ENCODE peak calls at places on chromosomes 16 and 17, in five cellular contexts. Y is RWPE1; A is hypothalamus; U is smooth muscle cell of the brain vasculature; N is activated naive CD4-positive, alpha-beta T cell treated with Interleukin-2 at 50 U/mL for 16 hours. T is an unnamed sample.

GRCh38 chr17:80850817-80851216 is 140.8 kb upstream of the CHMP6 start:
- DNase-seq in U (no peak), A (no peak), N (no peak), Y (no peak), T (no peak)

GRCh38 chr17:5509482-5509881 is 23.1 kb downstream of the MIS12 start:
- DNase-seq in N (no peak), A (no peak), Y (no peak), U (no peak), T (no peak)

GRCh38 chr16:31461921-31462804 is 2.9 kb downstream of the ARMC5 start:
- DNase-seq in N (no peak), A (no peak), U (no peak), Y (no peak), T (no peak)

GRCh38 chr17:2931901-2932300 is 131.5 kb downstream of the OR1D5 start:
- DNase-seq in U (no peak), A (no peak), N (no peak), Y (no peak), T (no peak)

GRCh38 chr16:84660973-84661372 is 12.7 kb downstream of the KLHL36 start:
- DNase-seq in N (no peak), A (no peak), Y (no peak), U (no peak), T (no peak)

GRCh38 chr16:4372578-4373355 is 1.1 kb downstream of the VASN start:
- DNase-seq in U (no peak), N (no peak), A (peak), Y (peak), T (no peak)

GRCh38 chr17:8163978-8164814 is 1.4 kb upstream of the VAMP2 start:
- DNase-seq in A (no peak), N (peak), Y (no peak), U (no peak), T (no peak)

GRCh38 chr17:81386646-81387234 is 8.5 kb upstream of the BAHCC1 start:
- DNase-seq in N (no peak), A (peak), Y (no peak), U (no peak), T (no peak)

GRCh38 chr16:28003021-28003865 is 60.3 kb downstream of the GSG1L start:
- DNase-seq in N (no peak), A (no peak), U (no peak), Y (no peak), T (no peak)

GRCh38 chr17:49518346-49519078 is 23.4 kb downstream of the NGFR start:
- DNase-seq in N (no peak), A (no peak), Y (no peak), U (no peak), T (no peak)

GRCh38 chr17:27381007-27381501 is 75.2 kb upstream of the KSR1 start:
- DNase-seq in Y (peak), U (no peak), N (peak), A (peak), T (no peak)

GRCh38 chr17:74433421-74434121 is 1.7 kb downstream of the GPRC5C start:
- DNase-seq in Y (no peak), U (no peak), N (no peak), A (no peak), T (no peak)

GRCh38 chr16:27169511-27170071 is 33.7 kb upstream of the KDM8 start:
- DNase-seq in U (peak), N (peak), A (no peak), Y (peak), T (no peak)

GRCh38 chr17:50853015-50853615 is 13.0 kb downstream of the TOB1 start:
- DNase-seq in Y (no peak), U (no peak), N (no peak), A (no peak), T (no peak)

GRCh38 chr16:15874745-15875314 is 13.6 kb downstream of the CEP20 start:
- DNase-seq in N (peak), A (peak), Y (peak), U (no peak), T (peak)

GRCh38 chr16:46496701-46497100 is 124.5 kb downstream of the SHCBP1 start:
- DNase-seq in U (no peak), N (no peak), A (no peak), Y (no peak), T (no peak)

GRCh38 chr16:86578056-86578455 is 293 bp upstream of the FOXL1 start:
- DNase-seq in U (no peak), A (no peak), Y (no peak), N (no peak), T (peak)

GRCh38 chr16:67959520-67959919 is 8.9 kb downstream of the SLC12A4 start:
- DNase-seq in U (no peak), A (no peak), Y (no peak), N (no peak), T (peak)

GRCh38 chr16:23852794-23853562 is 17.2 kb downstream of the PRKCB start:
- DNase-seq in N (no peak), U (no peak), Y (no peak), A (no peak), T (no peak)

GRCh38 chr17:74780443-74781238 is 4.5 kb upstream of the NAT9 start:
- DNase-seq in N (peak), A (peak), Y (peak), U (no peak), T (no peak)

GRCh38 chr17:30952645-30953393 is 18.0 kb upstream of the RNF135 start:
- DNase-seq in A (no peak), U (no peak), N (no peak), Y (no peak), T (no peak)

GRCh38 chr16:30185141-30185682 is 1.8 kb downstream of the CORO1A start:
- DNase-seq in U (no peak), Y (no peak), N (no peak), A (no peak), T (no peak)

T was measured in tibial nerve.